ENCODE peak calls at places on chromosomes 7 and 10, in five cellular contexts. P is MCF 10A; F is GM20000; Z is CD8-positive, alpha-beta T cell; N is lung. B is an unnamed sample.

GRCh38 chr7:113394856-113395255 is 276.5 kb upstream of the SMIM30 start:
- DNase-seq in N (no peak), Z (no peak), F (no peak), P (peak; percentile 4), B (no peak)

GRCh38 chr7:122095642-122096041 is 48.4 kb downstream of the AASS start:
- DNase-seq in N (no peak), P (no peak), Z (no peak), F (no peak), B (no peak)

GRCh38 chr7:116984917-116985316 is 31.6 kb downstream of the ST7 start:
- DNase-seq in F (no peak), N (no peak), P (peak; percentile 49), Z (no peak), B (no peak)

GRCh38 chr10:50577681-50578350 is 45.9 kb downstream of the SGMS1 start:
- DNase-seq in F (no peak), Z (no peak), N (no peak), P (no peak), B (no peak)

GRCh38 chr7:100674441-100675407 is 1.2 kb downstream of the GNB2 start:
- DNase-seq in Z (peak; percentile 64), P (no peak), N (no peak), F (peak; percentile 43), B (no peak)

GRCh38 chr7:118606632-118607031 is 382.1 kb downstream of the ANKRD7 start:
- DNase-seq in F (no peak), N (no peak), Z (no peak), P (no peak), B (no peak)

GRCh38 chr7:12951397-12951801 is 264.0 kb downstream of the ARL4A start:
- DNase-seq in N (no peak), F (no peak), P (peak; percentile 80), Z (no peak), B (no peak)

GRCh38 chr7:27697861-27698430 is 35.3 kb upstream of the HIBADH start:
- DNase-seq in N (peak; percentile 48), F (peak; percentile 36), Z (no peak), P (peak; percentile 45), B (no peak)

GRCh38 chr7:132049462-132050304 is 493.3 kb upstream of the PODXL start:
- DNase-seq in Z (no peak), F (peak; percentile 43), P (peak; percentile 54), N (peak; percentile 29), B (peak; percentile 55)

GRCh38 chr7:38147005-38147404 is 31.0 kb upstream of the STARD3NL start:
- DNase-seq in Z (no peak), F (no peak), P (no peak), N (no peak), B (no peak)

GRCh38 chr10:57864789-57865676 is 402.7 kb downstream of the IPMK start:
- DNase-seq in P (peak; percentile 52), Z (no peak), F (no peak), N (no peak), B (no peak)

GRCh38 chr10:102509387-102509786 is 5.6 kb downstream of the SUFU start:
- DNase-seq in F (no peak), N (no peak), P (peak; percentile 47), Z (no peak), B (no peak)

GRCh38 chr7:44307905-44308740 is 17.3 kb downstream of the CAMK2B start:
- DNase-seq in F (peak; percentile 31), P (peak; percentile 84), Z (peak; percentile 32), N (peak; percentile 17), B (peak; percentile 64)

GRCh38 chr7:34991938-34992840 is 45.1 kb downstream of the DPY19L1 start:
- DNase-seq in P (peak; percentile 58), Z (no peak), N (no peak), F (peak; percentile 11), B (no peak)

GRCh38 chr7:100167912-100168323 is 499 bp downstream of the GAL3ST4 start:
- DNase-seq in N (no peak), P (no peak), Z (no peak), F (peak; percentile 39), B (no peak)

GRCh38 chr7:131657881-131658280 is 101.5 kb upstream of the PODXL start:
- DNase-seq in Z (no peak), N (no peak), P (no peak), F (no peak), B (no peak)

GRCh38 chr10:69891057-69891617 is 89.4 kb downstream of the COL13A1 start:
- DNase-seq in N (no peak), F (no peak), P (no peak), Z (no peak), B (no peak)

GRCh38 chr10:76124230-76124629 is 692.8 kb downstream of the LRMDA start:
- DNase-seq in F (no peak), P (no peak), N (no peak), Z (no peak), B (no peak)

GRCh38 chr7:73354787-73355186 is 26.8 kb downstream of the FKBP6 start:
- DNase-seq in N (no peak), P (no peak), F (no peak), Z (no peak), B (no peak)

GRCh38 chr7:68041559-68041958 is 1044.9 kb downstream of the TYW1 start:
- DNase-seq in F (no peak), Z (no peak), N (no peak), P (no peak), B (no peak)

GRCh38 chr7:50706469-50706937 is 76.2 kb downstream of the GRB10 start:
- DNase-seq in N (no peak), P (peak; percentile 71), F (no peak), Z (no peak), B (no peak)

GRCh38 chr7:41825927-41826480 is 123.1 kb upstream of the INHBA start:
- DNase-seq in P (peak; percentile 22), Z (no peak), F (no peak), N (no peak), B (no peak)

GRCh38 chr7:73557397-73558257 is at the start of gene BCL7B:
- DNase-seq in Z (peak; percentile 88), N (peak; percentile 63), F (peak; percentile 97), P (peak; percentile 68), B (peak; percentile 82)

GRCh38 chr10:44752451-44753441 is 158.4 kb upstream of the TMEM72 start:
- DNase-seq in Z (no peak), F (no peak), P (peak; percentile 89), N (no peak), B (no peak)

GRCh38 chr7:138979988-138980574 is 1.1 kb downstream of the KIAA1549 start:
- DNase-seq in N (no peak), P (no peak), F (no peak), Z (no peak), B (peak; percentile 40)

GRCh38 chr10:97428572-97428981 is 2.6 kb downstream of the PGAM1 start:
- DNase-seq in F (no peak), P (no peak), N (no peak), Z (no peak), B (no peak)

GRCh38 chr7:43363429-43363894 is 219.4 kb upstream of the STK17A start:
- DNase-seq in N (no peak), P (no peak), F (no peak), Z (no peak), B (no peak)

GRCh38 chr7:34121366-34121765 is 216.0 kb downstream of the BMPER start:
- DNase-seq in Z (no peak), P (no peak), F (no peak), N (no peak), B (no peak)

GRCh38 chr10:110010076-110011069 is 2.6 kb downstream of the ADD3 start:
- DNase-seq in P (no peak), Z (peak; percentile 67), N (no peak), F (peak; percentile 25), B (no peak)

GRCh38 chr10:50234486-50234885 is 16.8 kb downstream of the ASAH2 start:
- DNase-seq in Z (no peak), P (no peak), F (no peak), N (no peak), B (no peak)

DNA sequence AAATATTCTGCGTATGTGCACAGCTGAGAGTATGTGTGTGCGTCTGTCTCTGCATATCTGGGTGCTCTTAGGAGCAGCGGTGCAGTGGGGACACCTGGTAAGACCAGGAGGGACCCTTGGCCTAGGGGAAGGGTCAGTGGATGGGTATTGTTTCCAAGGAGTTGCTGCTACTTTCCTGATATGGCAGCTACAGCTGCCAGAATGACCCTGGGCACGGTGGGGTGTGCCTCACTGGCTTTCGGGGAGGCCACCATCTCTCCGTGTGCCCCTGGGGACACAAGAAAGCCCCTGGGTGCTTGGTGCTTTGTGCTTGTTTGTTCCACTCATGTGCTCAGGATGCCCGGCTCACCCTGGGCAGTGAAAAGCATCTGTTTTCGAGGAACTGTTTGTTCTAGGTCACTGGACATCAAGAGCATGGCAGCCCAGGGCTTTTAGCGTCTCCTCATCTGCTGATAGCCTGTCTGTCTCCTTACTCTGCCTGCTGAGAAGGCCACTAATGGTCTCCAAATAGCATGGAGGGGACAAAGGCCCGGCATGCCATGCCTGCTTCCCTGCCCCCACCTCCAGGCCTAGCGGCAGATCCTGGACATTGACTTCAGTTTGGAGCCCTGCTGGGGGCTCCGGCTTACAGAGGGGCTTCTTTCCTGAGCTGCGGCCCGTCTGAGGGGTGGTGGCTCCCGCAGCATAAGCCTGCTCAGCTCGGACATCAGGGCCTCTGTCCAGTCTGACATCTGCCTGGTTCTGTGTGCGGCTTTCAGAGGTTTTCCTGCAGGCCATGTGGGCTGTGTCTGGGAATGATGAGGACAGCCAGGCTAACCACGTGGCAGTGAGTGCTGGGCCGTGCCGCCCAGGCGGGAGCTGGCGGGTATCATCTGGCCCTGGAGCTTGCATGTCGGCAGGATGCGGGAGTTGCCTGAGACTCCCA is 8.9 kb downstream of the PFKFB3 start:
- DNase-seq in N (no peak), F (no peak), Z (no peak), P (no peak), B (no peak)
- TF ChIP-seq CTCF in N (no peak), F (no peak), Z (no peak), P (no peak), B (peak; percentile 43)

DNA sequence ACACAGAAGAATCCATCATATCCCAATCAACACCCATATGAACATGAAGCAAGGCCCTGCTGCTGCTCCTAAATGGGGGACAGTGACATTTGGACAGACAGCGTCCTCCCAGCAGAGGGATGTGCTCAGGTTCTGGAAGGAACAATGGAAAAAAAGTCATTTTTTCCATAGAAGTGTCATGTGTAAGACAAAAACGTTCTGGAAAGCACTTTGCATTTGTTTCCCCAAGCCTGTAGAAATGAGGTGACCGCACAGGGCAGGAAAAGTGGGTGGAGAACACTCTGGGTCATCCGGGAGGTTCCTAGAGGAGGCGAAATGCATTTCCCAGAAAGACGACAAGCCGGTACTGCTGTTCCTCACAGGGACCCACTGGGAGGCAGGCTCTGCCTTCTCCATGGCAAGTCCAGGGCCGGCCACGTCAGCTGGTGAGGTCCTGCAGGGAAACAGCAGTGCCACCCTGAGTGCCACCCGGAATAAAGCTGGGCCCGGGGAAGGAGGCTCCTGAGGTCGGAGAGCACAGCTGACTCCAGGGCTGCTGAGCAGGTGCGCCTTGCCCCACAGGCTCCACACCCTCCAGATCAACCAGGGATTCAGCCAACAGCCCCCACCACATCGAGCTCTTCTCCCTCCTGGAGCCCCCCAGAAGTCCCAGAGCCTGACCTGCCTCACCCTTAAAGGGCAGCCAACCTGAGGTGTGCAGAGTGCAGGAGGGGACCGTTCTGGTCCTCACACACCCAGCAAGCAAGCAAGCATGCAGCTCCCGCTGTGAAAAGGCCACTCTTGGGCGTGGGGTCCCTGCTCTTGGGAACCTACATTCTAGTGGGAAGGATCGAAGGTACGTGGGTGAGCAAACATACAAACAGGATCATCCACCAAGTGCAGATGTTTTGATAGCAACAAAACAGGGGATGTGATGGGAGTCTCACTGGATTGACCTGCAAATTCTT is 28.8 kb upstream of the INPP5A start:
- DNase-seq in F (no peak), P (no peak), N (no peak), Z (no peak), B (no peak)
- TF ChIP-seq CTCF in F (no peak), P (no peak), N (no peak), Z (no peak), B (no peak)

GRCh38 chr7:115707236-115707635 is 323.3 kb downstream of the TFEC start:
- DNase-seq in Z (no peak), P (peak; percentile 32), N (no peak), F (no peak), B (no peak)
- TF ChIP-seq CTCF in Z (no peak), P (peak; percentile 31), N (no peak), F (no peak), B (peak; percentile 28)

GRCh38 chr10:78211476-78212110 is 177.9 kb downstream of the RPS24 start:
- DNase-seq in F (no peak), P (peak; percentile 59), Z (no peak), N (no peak), B (no peak)
- TF ChIP-seq CTCF in F (no peak), P (peak; percentile 62), Z (no peak), N (no peak), B (peak; percentile 77)

B was measured in type B pancreatic cell.